ENCODE peak calls at places on chromosomes 2 and 18, in four cellular contexts. One of them, this sample, is unnamed.

GRCh38 chr2:200901459-200902072 is 12.4 kb downstream of the NIF3L1 start:
- DNase-seq in RCC 7860: peak; percentile 87
- DNase-seq in iris pigment epithelial cell: peak; percentile 93
- DNase-seq in T-helper 1 cell: peak; percentile 63
- DNase-seq in this sample: peak; percentile 68

GRCh38 chr2:168515502-168515901 is 59.4 kb downstream of the CERS6 start:
- DNase-seq in RCC 7860: no peak
- DNase-seq in iris pigment epithelial cell: peak; percentile 91
- DNase-seq in T-helper 1 cell: no peak
- DNase-seq in this sample: no peak

GRCh38 chr2:63055510-63056308 is 5.1 kb downstream of the OTX1 start:
- DNase-seq in RCC 7860: no peak
- DNase-seq in iris pigment epithelial cell: peak; percentile 10
- DNase-seq in T-helper 1 cell: no peak
- DNase-seq in this sample: no peak

GRCh38 chr18:61334491-61334850 is 1.2 kb downstream of the CDH20 start:
- DNase-seq in RCC 7860: no peak
- DNase-seq in iris pigment epithelial cell: peak; percentile 47
- DNase-seq in T-helper 1 cell: no peak
- DNase-seq in this sample: no peak

GRCh38 chr2:174750923-174751441 is 13.3 kb downstream of the CHRNA1 start:
- DNase-seq in RCC 7860: no peak
- DNase-seq in iris pigment epithelial cell: no peak
- DNase-seq in T-helper 1 cell: peak; percentile 33
- DNase-seq in this sample: peak; percentile 22

GRCh38 chr2:135528006-135528405 is 3.0 kb downstream of the ZRANB3 start:
- DNase-seq in RCC 7860: no peak
- DNase-seq in iris pigment epithelial cell: no peak
- DNase-seq in T-helper 1 cell: no peak
- DNase-seq in this sample: no peak

GRCh38 chr18:61546598-61546997 is 213.4 kb downstream of the CDH20 start:
- DNase-seq in RCC 7860: peak; percentile 10
- DNase-seq in iris pigment epithelial cell: peak; percentile 86
- DNase-seq in T-helper 1 cell: no peak
- DNase-seq in this sample: no peak

GRCh38 chr2:96768083-96768561 is 7.4 kb downstream of the CNNM4 start:
- DNase-seq in RCC 7860: peak; percentile 75
- DNase-seq in iris pigment epithelial cell: no peak
- DNase-seq in T-helper 1 cell: no peak
- DNase-seq in this sample: no peak

GRCh38 chr2:183927367-183928355 is 670.7 kb upstream of the ZNF804A start:
- DNase-seq in RCC 7860: peak; percentile 22
- DNase-seq in iris pigment epithelial cell: peak; percentile 38
- DNase-seq in T-helper 1 cell: no peak
- DNase-seq in this sample: no peak

GRCh38 chr2:238042849-238043584 is 17.8 kb upstream of the SCLY start:
- DNase-seq in RCC 7860: no peak
- DNase-seq in iris pigment epithelial cell: peak; percentile 42
- DNase-seq in T-helper 1 cell: no peak
- DNase-seq in this sample: no peak

GRCh38 chr2:219578811-219579210 is 6.7 kb downstream of the INHA start:
- DNase-seq in RCC 7860: no peak
- DNase-seq in iris pigment epithelial cell: peak; percentile 82
- DNase-seq in T-helper 1 cell: no peak
- DNase-seq in this sample: no peak

GRCh38 chr2:206125914-206126313 is 33.3 kb downstream of the NDUFS1 start:
- DNase-seq in RCC 7860: no peak
- DNase-seq in iris pigment epithelial cell: peak; percentile 19
- DNase-seq in T-helper 1 cell: no peak
- DNase-seq in this sample: no peak

GRCh38 chr2:53913721-53914120 is 54.0 kb upstream of the GPR75 start:
- DNase-seq in RCC 7860: no peak
- DNase-seq in iris pigment epithelial cell: peak; percentile 90
- DNase-seq in T-helper 1 cell: no peak
- DNase-seq in this sample: no peak

GRCh38 chr2:233115121-233115520 is 55.0 kb downstream of the INPP5D start:
- DNase-seq in RCC 7860: no peak
- DNase-seq in iris pigment epithelial cell: no peak
- DNase-seq in T-helper 1 cell: no peak
- DNase-seq in this sample: no peak

GRCh38 chr2:8303322-8303832 is 378.5 kb upstream of the ID2 start:
- DNase-seq in RCC 7860: no peak
- DNase-seq in iris pigment epithelial cell: no peak
- DNase-seq in T-helper 1 cell: peak; percentile 25
- DNase-seq in this sample: peak; percentile 48

GRCh38 chr2:31138037-31138962 is at the start of gene GALNT14:
- DNase-seq in RCC 7860: peak; percentile 62
- DNase-seq in iris pigment epithelial cell: peak; percentile 29
- DNase-seq in T-helper 1 cell: no peak
- DNase-seq in this sample: no peak

GRCh38 chr18:59139291-59139614 is 431 bp upstream of the SEC11C start:
- DNase-seq in RCC 7860: peak; percentile 78
- DNase-seq in iris pigment epithelial cell: peak; percentile 89
- DNase-seq in T-helper 1 cell: peak; percentile 88
- DNase-seq in this sample: peak; percentile 89

GRCh38 chr2:13542642-13543041 is 825.9 kb downstream of the TRIB2 start:
- DNase-seq in RCC 7860: no peak
- DNase-seq in iris pigment epithelial cell: no peak
- DNase-seq in T-helper 1 cell: no peak
- DNase-seq in this sample: no peak

This sample was measured in effector CD4-positive, alpha-beta T cell.